ENCODE peak calls at places on chromosomes 12 and 14, in four cellular contexts. One of them, this sample, is unnamed.

GRCh38 chr12:103513875-103514274 is 18.1 kb upstream of the C12orf42 start:
- DNase-seq in breast epithelium: no peak
- DNase-seq in EH: no peak
- DNase-seq in hippocampal formation: no peak
- DNase-seq in this sample: no peak

GRCh38 chr12:82723891-82724290 is 37.2 kb downstream of the TMTC2 start:
- DNase-seq in breast epithelium: no peak
- DNase-seq in EH: no peak
- DNase-seq in hippocampal formation: no peak
- DNase-seq in this sample: no peak

GRCh38 chr14:100747736-100748135 is 21.0 kb downstream of the DLK1 start:
- DNase-seq in breast epithelium: no peak
- DNase-seq in EH: no peak
- DNase-seq in hippocampal formation: no peak
- DNase-seq in this sample: no peak

GRCh38 chr12:4353785-4354208 is 25.7 kb downstream of the FGF23 start:
- DNase-seq in breast epithelium: no peak
- DNase-seq in EH: peak; percentile 7
- DNase-seq in hippocampal formation: peak; percentile 58
- DNase-seq in this sample: no peak

GRCh38 chr14:50790568-50790967 is 40.4 kb downstream of the NIN start:
- DNase-seq in breast epithelium: no peak
- DNase-seq in EH: peak; percentile 60
- DNase-seq in hippocampal formation: no peak
- DNase-seq in this sample: no peak

GRCh38 chr14:77151245-77151644 is 9.7 kb upstream of the ZDHHC22 start:
- DNase-seq in breast epithelium: no peak
- DNase-seq in EH: peak; percentile 30
- DNase-seq in hippocampal formation: peak; percentile 48
- DNase-seq in this sample: no peak

GRCh38 chr14:99497894-99498293 is 16.7 kb downstream of the CCNK start:
- DNase-seq in breast epithelium: no peak
- DNase-seq in EH: no peak
- DNase-seq in hippocampal formation: no peak
- DNase-seq in this sample: no peak

GRCh38 chr12:106357549-106358409 is at the start of gene POLR3B:
- DNase-seq in breast epithelium: peak; percentile 92
- DNase-seq in EH: peak; percentile 95
- DNase-seq in hippocampal formation: peak; percentile 96
- DNase-seq in this sample: peak; percentile 83

GRCh38 chr12:109947511-109947910 is 47.4 kb downstream of the TCHP start:
- DNase-seq in breast epithelium: no peak
- DNase-seq in EH: peak; percentile 92
- DNase-seq in hippocampal formation: no peak
- DNase-seq in this sample: no peak

GRCh38 chr12:65972149-65972548 is 147.9 kb downstream of the HMGA2 start:
- DNase-seq in breast epithelium: no peak
- DNase-seq in EH: no peak
- DNase-seq in hippocampal formation: no peak
- DNase-seq in this sample: no peak

GRCh38 chr14:61615743-61616523 is 79.4 kb upstream of the HIF1A start:
- DNase-seq in breast epithelium: no peak
- DNase-seq in EH: peak; percentile 35
- DNase-seq in hippocampal formation: no peak
- DNase-seq in this sample: no peak

GRCh38 chr12:77943466-77943865 is 112.8 kb downstream of the NAV3 start:
- DNase-seq in breast epithelium: no peak
- DNase-seq in EH: peak; percentile 80
- DNase-seq in hippocampal formation: no peak
- DNase-seq in this sample: no peak

GRCh38 chr12:128807161-128807724 is 16.5 kb downstream of the SLC15A4 start:
- DNase-seq in breast epithelium: no peak
- DNase-seq in EH: no peak
- DNase-seq in hippocampal formation: peak; percentile 35
- DNase-seq in this sample: no peak

GRCh38 chr12:49698619-49699545 is 8.3 kb downstream of the FMNL3 start:
- DNase-seq in breast epithelium: no peak
- DNase-seq in EH: peak; percentile 77
- DNase-seq in hippocampal formation: no peak
- DNase-seq in this sample: no peak

GRCh38 chr12:65152012-65152411 is 17.4 kb upstream of the LEMD3 start:
- DNase-seq in breast epithelium: no peak
- DNase-seq in EH: no peak
- DNase-seq in hippocampal formation: no peak
- DNase-seq in this sample: no peak

This sample was measured in GM12892.